ENCODE peak calls at places on chromosomes 2 and 18, in eight cellular contexts. One of them, this sample, is unnamed.

GRCh38 chr2:233822781-233823730 is 31.3 kb downstream of the HJURP start:
- DNase-seq in dorsolateral prefrontal cortex: peak; percentile 39
- DNase-seq in pons: no peak
- DNase-seq in posterior cingulate gyrus: peak; percentile 2
- DNase-seq in G401: no peak
- DNase-seq in LoVo: no peak
- DNase-seq in bronchial epithelial cell: no peak
- DNase-seq in activated CD4-positive, alpha-beta T cell treated with anti-CD3 and anti-CD28 coated beads, Interleukin-2, amount 10 ng/mL, durations not matched to agents 7 days and 5 days: no peak
- DNase-seq in this sample: no peak

GRCh38 chr18:47411159-47411558 is 159.7 kb upstream of the SKOR2 start:
- DNase-seq in dorsolateral prefrontal cortex: no peak
- DNase-seq in pons: no peak
- DNase-seq in posterior cingulate gyrus: no peak
- DNase-seq in G401: no peak
- DNase-seq in LoVo: no peak
- DNase-seq in bronchial epithelial cell: no peak
- DNase-seq in activated CD4-positive, alpha-beta T cell treated with anti-CD3 and anti-CD28 coated beads, Interleukin-2, amount 10 ng/mL, durations not matched to agents 7 days and 5 days: no peak
- DNase-seq in this sample: no peak

GRCh38 chr2:119431976-119432881 is 575 bp downstream of the TMEM37 start:
- DNase-seq in dorsolateral prefrontal cortex: no peak
- DNase-seq in pons: peak; percentile 23
- DNase-seq in posterior cingulate gyrus: peak; percentile 18
- DNase-seq in G401: peak; percentile 5
- DNase-seq in LoVo: no peak
- DNase-seq in bronchial epithelial cell: no peak
- DNase-seq in activated CD4-positive, alpha-beta T cell treated with anti-CD3 and anti-CD28 coated beads, Interleukin-2, amount 10 ng/mL, durations not matched to agents 7 days and 5 days: no peak
- DNase-seq in this sample: no peak

GRCh38 chr2:85811173-85811849 is 57.5 kb downstream of the ATOH8 start:
- DNase-seq in dorsolateral prefrontal cortex: no peak
- DNase-seq in pons: no peak
- DNase-seq in posterior cingulate gyrus: no peak
- DNase-seq in G401: no peak
- DNase-seq in LoVo: no peak
- DNase-seq in bronchial epithelial cell: peak; percentile 32
- DNase-seq in activated CD4-positive, alpha-beta T cell treated with anti-CD3 and anti-CD28 coated beads, Interleukin-2, amount 10 ng/mL, durations not matched to agents 7 days and 5 days: no peak
- DNase-seq in this sample: no peak

GRCh38 chr2:64711260-64711659 is 57.5 kb upstream of the SERTAD2 start:
- DNase-seq in dorsolateral prefrontal cortex: no peak
- DNase-seq in pons: no peak
- DNase-seq in posterior cingulate gyrus: no peak
- DNase-seq in G401: no peak
- DNase-seq in LoVo: no peak
- DNase-seq in bronchial epithelial cell: no peak
- DNase-seq in activated CD4-positive, alpha-beta T cell treated with anti-CD3 and anti-CD28 coated beads, Interleukin-2, amount 10 ng/mL, durations not matched to agents 7 days and 5 days: no peak
- DNase-seq in this sample: no peak

GRCh38 chr2:96207073-96207777 is 1.4 kb downstream of the STARD7 start:
- DNase-seq in dorsolateral prefrontal cortex: no peak
- DNase-seq in pons: peak; percentile 36
- DNase-seq in posterior cingulate gyrus: no peak
- DNase-seq in G401: no peak
- DNase-seq in LoVo: no peak
- DNase-seq in bronchial epithelial cell: no peak
- DNase-seq in activated CD4-positive, alpha-beta T cell treated with anti-CD3 and anti-CD28 coated beads, Interleukin-2, amount 10 ng/mL, durations not matched to agents 7 days and 5 days: no peak
- DNase-seq in this sample: no peak

GRCh38 chr18:8777846-8778245 is 72.5 kb downstream of the MTCL1 start:
- DNase-seq in dorsolateral prefrontal cortex: no peak
- DNase-seq in pons: no peak
- DNase-seq in posterior cingulate gyrus: no peak
- DNase-seq in G401: no peak
- DNase-seq in LoVo: no peak
- DNase-seq in bronchial epithelial cell: peak; percentile 44
- DNase-seq in activated CD4-positive, alpha-beta T cell treated with anti-CD3 and anti-CD28 coated beads, Interleukin-2, amount 10 ng/mL, durations not matched to agents 7 days and 5 days: no peak
- DNase-seq in this sample: no peak

GRCh38 chr2:58137856-58138255 is 91.2 kb downstream of the VRK2 start:
- DNase-seq in dorsolateral prefrontal cortex: no peak
- DNase-seq in pons: peak; percentile 76
- DNase-seq in posterior cingulate gyrus: no peak
- DNase-seq in G401: no peak
- DNase-seq in LoVo: no peak
- DNase-seq in bronchial epithelial cell: no peak
- DNase-seq in activated CD4-positive, alpha-beta T cell treated with anti-CD3 and anti-CD28 coated beads, Interleukin-2, amount 10 ng/mL, durations not matched to agents 7 days and 5 days: no peak
- DNase-seq in this sample: peak; percentile 49

GRCh38 chr2:2848621-2849443 is 517.8 kb upstream of the MYT1L start:
- DNase-seq in dorsolateral prefrontal cortex: no peak
- DNase-seq in pons: no peak
- DNase-seq in posterior cingulate gyrus: no peak
- DNase-seq in G401: no peak
- DNase-seq in LoVo: no peak
- DNase-seq in bronchial epithelial cell: no peak
- DNase-seq in activated CD4-positive, alpha-beta T cell treated with anti-CD3 and anti-CD28 coated beads, Interleukin-2, amount 10 ng/mL, durations not matched to agents 7 days and 5 days: no peak
- DNase-seq in this sample: no peak

GRCh38 chr18:13159579-13159978 is 59.0 kb upstream of the LDLRAD4 start:
- DNase-seq in dorsolateral prefrontal cortex: no peak
- DNase-seq in pons: peak; percentile 77
- DNase-seq in posterior cingulate gyrus: no peak
- DNase-seq in G401: peak; percentile 28
- DNase-seq in LoVo: peak; percentile 66
- DNase-seq in bronchial epithelial cell: peak; percentile 64
- DNase-seq in activated CD4-positive, alpha-beta T cell treated with anti-CD3 and anti-CD28 coated beads, Interleukin-2, amount 10 ng/mL, durations not matched to agents 7 days and 5 days: peak; percentile 68
- DNase-seq in this sample: no peak

GRCh38 chr2:175187378-175187777 is 5.9 kb upstream of the ATP5MC3 start:
- DNase-seq in dorsolateral prefrontal cortex: no peak
- DNase-seq in pons: no peak
- DNase-seq in posterior cingulate gyrus: no peak
- DNase-seq in G401: no peak
- DNase-seq in LoVo: no peak
- DNase-seq in bronchial epithelial cell: peak; percentile 45
- DNase-seq in activated CD4-positive, alpha-beta T cell treated with anti-CD3 and anti-CD28 coated beads, Interleukin-2, amount 10 ng/mL, durations not matched to agents 7 days and 5 days: peak; percentile 23
- DNase-seq in this sample: no peak

GRCh38 chr2:230706053-230706498 is 6.6 kb upstream of the CAB39 start:
- DNase-seq in dorsolateral prefrontal cortex: no peak
- DNase-seq in pons: no peak
- DNase-seq in posterior cingulate gyrus: no peak
- DNase-seq in G401: no peak
- DNase-seq in LoVo: peak; percentile 90
- DNase-seq in bronchial epithelial cell: peak; percentile 81
- DNase-seq in activated CD4-positive, alpha-beta T cell treated with anti-CD3 and anti-CD28 coated beads, Interleukin-2, amount 10 ng/mL, durations not matched to agents 7 days and 5 days: no peak
- DNase-seq in this sample: no peak

GRCh38 chr2:100274566-100275199 is 47.6 kb downstream of the LONRF2 start:
- DNase-seq in dorsolateral prefrontal cortex: no peak
- DNase-seq in pons: no peak
- DNase-seq in posterior cingulate gyrus: no peak
- DNase-seq in G401: no peak
- DNase-seq in LoVo: no peak
- DNase-seq in bronchial epithelial cell: no peak
- DNase-seq in activated CD4-positive, alpha-beta T cell treated with anti-CD3 and anti-CD28 coated beads, Interleukin-2, amount 10 ng/mL, durations not matched to agents 7 days and 5 days: no peak
- DNase-seq in this sample: no peak

GRCh38 chr2:191311-192190 is 72.3 kb downstream of the SH3YL1 start:
- DNase-seq in dorsolateral prefrontal cortex: no peak
- DNase-seq in pons: no peak
- DNase-seq in posterior cingulate gyrus: no peak
- DNase-seq in G401: no peak
- DNase-seq in LoVo: no peak
- DNase-seq in bronchial epithelial cell: no peak
- DNase-seq in activated CD4-positive, alpha-beta T cell treated with anti-CD3 and anti-CD28 coated beads, Interleukin-2, amount 10 ng/mL, durations not matched to agents 7 days and 5 days: no peak
- DNase-seq in this sample: no peak

GRCh38 chr2:128420776-128421175 is 102.1 kb upstream of the HS6ST1 start:
- DNase-seq in dorsolateral prefrontal cortex: peak; percentile 18
- DNase-seq in pons: no peak
- DNase-seq in posterior cingulate gyrus: no peak
- DNase-seq in G401: peak; percentile 46
- DNase-seq in LoVo: no peak
- DNase-seq in bronchial epithelial cell: no peak
- DNase-seq in activated CD4-positive, alpha-beta T cell treated with anti-CD3 and anti-CD28 coated beads, Interleukin-2, amount 10 ng/mL, durations not matched to agents 7 days and 5 days: no peak
- DNase-seq in this sample: no peak

GRCh38 chr2:98297817-98298684 is 48.2 kb upstream of the CNGA3 start:
- DNase-seq in dorsolateral prefrontal cortex: no peak
- DNase-seq in pons: no peak
- DNase-seq in posterior cingulate gyrus: no peak
- DNase-seq in G401: no peak
- DNase-seq in LoVo: no peak
- DNase-seq in bronchial epithelial cell: no peak
- DNase-seq in activated CD4-positive, alpha-beta T cell treated with anti-CD3 and anti-CD28 coated beads, Interleukin-2, amount 10 ng/mL, durations not matched to agents 7 days and 5 days: no peak
- DNase-seq in this sample: no peak

GRCh38 chr2:224252601-224253000 is 149.3 kb downstream of the FAM124B start:
- DNase-seq in dorsolateral prefrontal cortex: no peak
- DNase-seq in pons: no peak
- DNase-seq in posterior cingulate gyrus: no peak
- DNase-seq in G401: no peak
- DNase-seq in LoVo: no peak
- DNase-seq in bronchial epithelial cell: no peak
- DNase-seq in activated CD4-positive, alpha-beta T cell treated with anti-CD3 and anti-CD28 coated beads, Interleukin-2, amount 10 ng/mL, durations not matched to agents 7 days and 5 days: no peak
- DNase-seq in this sample: no peak

GRCh38 chr18:62976227-62976626 is 260.9 kb downstream of the PHLPP1 start:
- DNase-seq in dorsolateral prefrontal cortex: no peak
- DNase-seq in pons: peak; percentile 59
- DNase-seq in posterior cingulate gyrus: no peak
- DNase-seq in G401: no peak
- DNase-seq in LoVo: peak; percentile 18
- DNase-seq in bronchial epithelial cell: peak; percentile 87
- DNase-seq in activated CD4-positive, alpha-beta T cell treated with anti-CD3 and anti-CD28 coated beads, Interleukin-2, amount 10 ng/mL, durations not matched to agents 7 days and 5 days: no peak
- DNase-seq in this sample: no peak

GRCh38 chr18:33146009-33146408 is 294.5 kb downstream of the CCDC178 start:
- DNase-seq in dorsolateral prefrontal cortex: no peak
- DNase-seq in pons: no peak
- DNase-seq in posterior cingulate gyrus: no peak
- DNase-seq in G401: no peak
- DNase-seq in LoVo: no peak
- DNase-seq in bronchial epithelial cell: peak; percentile 7
- DNase-seq in activated CD4-positive, alpha-beta T cell treated with anti-CD3 and anti-CD28 coated beads, Interleukin-2, amount 10 ng/mL, durations not matched to agents 7 days and 5 days: no peak
- DNase-seq in this sample: no peak

GRCh38 chr2:8171608-8172007 is 510.2 kb upstream of the ID2 start:
- DNase-seq in dorsolateral prefrontal cortex: no peak
- DNase-seq in pons: no peak
- DNase-seq in posterior cingulate gyrus: no peak
- DNase-seq in G401: no peak
- DNase-seq in LoVo: no peak
- DNase-seq in bronchial epithelial cell: no peak
- DNase-seq in activated CD4-positive, alpha-beta T cell treated with anti-CD3 and anti-CD28 coated beads, Interleukin-2, amount 10 ng/mL, durations not matched to agents 7 days and 5 days: no peak
- DNase-seq in this sample: no peak

GRCh38 chr2:172985139-172985874 is 90.3 kb upstream of the MAP3K20 start:
- DNase-seq in dorsolateral prefrontal cortex: no peak
- DNase-seq in pons: no peak
- DNase-seq in posterior cingulate gyrus: no peak
- DNase-seq in G401: peak; percentile 64
- DNase-seq in LoVo: peak; percentile 35
- DNase-seq in bronchial epithelial cell: peak; percentile 97
- DNase-seq in activated CD4-positive, alpha-beta T cell treated with anti-CD3 and anti-CD28 coated beads, Interleukin-2, amount 10 ng/mL, durations not matched to agents 7 days and 5 days: no peak
- DNase-seq in this sample: no peak

GRCh38 chr2:53490659-53491058 is 276.9 kb upstream of the CHAC2 start:
- DNase-seq in dorsolateral prefrontal cortex: peak; percentile 92
- DNase-seq in pons: no peak
- DNase-seq in posterior cingulate gyrus: peak; percentile 77
- DNase-seq in G401: no peak
- DNase-seq in LoVo: no peak
- DNase-seq in bronchial epithelial cell: peak; percentile 17
- DNase-seq in activated CD4-positive, alpha-beta T cell treated with anti-CD3 and anti-CD28 coated beads, Interleukin-2, amount 10 ng/mL, durations not matched to agents 7 days and 5 days: no peak
- DNase-seq in this sample: peak; percentile 5

GRCh38 chr18:8705280-8705940 is at the start of gene MTCL1:
- DNase-seq in dorsolateral prefrontal cortex: no peak
- DNase-seq in pons: no peak
- DNase-seq in posterior cingulate gyrus: no peak
- DNase-seq in G401: peak; percentile 60
- DNase-seq in LoVo: peak; percentile 59
- DNase-seq in bronchial epithelial cell: no peak
- DNase-seq in activated CD4-positive, alpha-beta T cell treated with anti-CD3 and anti-CD28 coated beads, Interleukin-2, amount 10 ng/mL, durations not matched to agents 7 days and 5 days: peak; percentile 21
- DNase-seq in this sample: no peak

GRCh38 chr2:221596192-221596591 is 24.1 kb upstream of the EPHA4 start:
- DNase-seq in dorsolateral prefrontal cortex: no peak
- DNase-seq in pons: no peak
- DNase-seq in posterior cingulate gyrus: no peak
- DNase-seq in G401: no peak
- DNase-seq in LoVo: peak; percentile 40
- DNase-seq in bronchial epithelial cell: peak; percentile 73
- DNase-seq in activated CD4-positive, alpha-beta T cell treated with anti-CD3 and anti-CD28 coated beads, Interleukin-2, amount 10 ng/mL, durations not matched to agents 7 days and 5 days: no peak
- DNase-seq in this sample: no peak

GRCh38 chr2:148527488-148528340 is 116.8 kb upstream of the EPC2 start:
- DNase-seq in dorsolateral prefrontal cortex: no peak
- DNase-seq in pons: no peak
- DNase-seq in posterior cingulate gyrus: no peak
- DNase-seq in G401: no peak
- DNase-seq in LoVo: no peak
- DNase-seq in bronchial epithelial cell: no peak
- DNase-seq in activated CD4-positive, alpha-beta T cell treated with anti-CD3 and anti-CD28 coated beads, Interleukin-2, amount 10 ng/mL, durations not matched to agents 7 days and 5 days: no peak
- DNase-seq in this sample: no peak

GRCh38 chr18:62672600-62672999 is 42.7 kb upstream of the PHLPP1 start:
- DNase-seq in dorsolateral prefrontal cortex: no peak
- DNase-seq in pons: no peak
- DNase-seq in posterior cingulate gyrus: no peak
- DNase-seq in G401: no peak
- DNase-seq in LoVo: no peak
- DNase-seq in bronchial epithelial cell: no peak
- DNase-seq in activated CD4-positive, alpha-beta T cell treated with anti-CD3 and anti-CD28 coated beads, Interleukin-2, amount 10 ng/mL, durations not matched to agents 7 days and 5 days: no peak
- DNase-seq in this sample: no peak

GRCh38 chr2:9703085-9703641 is 72.4 kb upstream of the YWHAQ start:
- DNase-seq in dorsolateral prefrontal cortex: peak; percentile 76
- DNase-seq in pons: no peak
- DNase-seq in posterior cingulate gyrus: peak; percentile 34
- DNase-seq in G401: peak; percentile 24
- DNase-seq in LoVo: peak; percentile 64
- DNase-seq in bronchial epithelial cell: peak; percentile 68
- DNase-seq in activated CD4-positive, alpha-beta T cell treated with anti-CD3 and anti-CD28 coated beads, Interleukin-2, amount 10 ng/mL, durations not matched to agents 7 days and 5 days: peak; percentile 87
- DNase-seq in this sample: peak; percentile 23